ENCODE peak calls at places on chromosomes 5 and 9, in seven cellular contexts. One of them, this sample, is unnamed.

GRCh38 chr9:100472725-100473261 is at the start of gene TMEFF1:
- DNase-seq in heart right ventricle: no peak
- DNase-seq in heart left ventricle: peak
- DNase-seq in lower lobe of right lung: no peak
- DNase-seq in brain microvascular endothelial cell: no peak
- DNase-seq in CD4-positive, CD25-positive, alpha-beta regulatory T cell: peak
- DNase-seq in fibroblast of lung: peak
- DNase-seq in this sample: no peak

GRCh38 chr5:8057764-8058163 is 188.8 kb downstream of the MTRR start:
- DNase-seq in CD4-positive, CD25-positive, alpha-beta regulatory T cell: no peak
- DNase-seq in brain microvascular endothelial cell: no peak
- DNase-seq in heart right ventricle: no peak
- DNase-seq in fibroblast of lung: peak
- DNase-seq in lower lobe of right lung: no peak
- DNase-seq in heart left ventricle: no peak
- DNase-seq in this sample: no peak

GRCh38 chr9:38380230-38380871 is 12.2 kb upstream of the ALDH1B1 start:
- DNase-seq in lower lobe of right lung: no peak
- DNase-seq in CD4-positive, CD25-positive, alpha-beta regulatory T cell: no peak
- DNase-seq in heart left ventricle: no peak
- DNase-seq in heart right ventricle: no peak
- DNase-seq in fibroblast of lung: peak
- DNase-seq in brain microvascular endothelial cell: no peak
- DNase-seq in this sample: no peak

GRCh38 chr9:93586290-93587057 is 10.1 kb downstream of the PHF2 start:
- DNase-seq in fibroblast of lung: no peak
- DNase-seq in heart left ventricle: no peak
- DNase-seq in lower lobe of right lung: peak
- DNase-seq in brain microvascular endothelial cell: no peak
- DNase-seq in heart right ventricle: no peak
- DNase-seq in CD4-positive, CD25-positive, alpha-beta regulatory T cell: no peak
- DNase-seq in this sample: peak

GRCh38 chr5:27328480-27328879 is 290.1 kb upstream of the CDH9 start:
- DNase-seq in fibroblast of lung: peak
- DNase-seq in lower lobe of right lung: no peak
- DNase-seq in heart right ventricle: no peak
- DNase-seq in brain microvascular endothelial cell: peak
- DNase-seq in CD4-positive, CD25-positive, alpha-beta regulatory T cell: no peak
- DNase-seq in heart left ventricle: no peak
- DNase-seq in this sample: no peak

GRCh38 chr5:176796411-176796810 is 13.9 kb upstream of the UNC5A start:
- DNase-seq in fibroblast of lung: no peak
- DNase-seq in lower lobe of right lung: no peak
- DNase-seq in brain microvascular endothelial cell: no peak
- DNase-seq in CD4-positive, CD25-positive, alpha-beta regulatory T cell: peak
- DNase-seq in heart right ventricle: no peak
- DNase-seq in heart left ventricle: no peak
- DNase-seq in this sample: no peak

GRCh38 chr5:97131139-97131710 is 11.2 kb downstream of the LIX1 start:
- DNase-seq in lower lobe of right lung: no peak
- DNase-seq in fibroblast of lung: peak
- DNase-seq in heart right ventricle: no peak
- DNase-seq in brain microvascular endothelial cell: peak
- DNase-seq in CD4-positive, CD25-positive, alpha-beta regulatory T cell: no peak
- DNase-seq in heart left ventricle: no peak
- DNase-seq in this sample: no peak

GRCh38 chr9:106625259-106625789 is 237.6 kb upstream of the ZNF462 start:
- DNase-seq in brain microvascular endothelial cell: no peak
- DNase-seq in heart right ventricle: peak
- DNase-seq in fibroblast of lung: no peak
- DNase-seq in lower lobe of right lung: no peak
- DNase-seq in CD4-positive, CD25-positive, alpha-beta regulatory T cell: no peak
- DNase-seq in heart left ventricle: no peak
- DNase-seq in this sample: no peak

GRCh38 chr9:107805198-107805597 is 315.6 kb upstream of the KLF4 start:
- DNase-seq in heart left ventricle: no peak
- DNase-seq in CD4-positive, CD25-positive, alpha-beta regulatory T cell: no peak
- DNase-seq in lower lobe of right lung: no peak
- DNase-seq in heart right ventricle: no peak
- DNase-seq in brain microvascular endothelial cell: no peak
- DNase-seq in fibroblast of lung: peak
- DNase-seq in this sample: no peak

GRCh38 chr9:123929870-123930831 is at the start of gene DENND1A:
- DNase-seq in lower lobe of right lung: peak
- DNase-seq in fibroblast of lung: peak
- DNase-seq in brain microvascular endothelial cell: peak
- DNase-seq in heart left ventricle: peak
- DNase-seq in CD4-positive, CD25-positive, alpha-beta regulatory T cell: peak
- DNase-seq in heart right ventricle: peak
- DNase-seq in this sample: peak

GRCh38 chr9:113578877-113579269 is 115.3 kb downstream of the RGS3 start:
- DNase-seq in CD4-positive, CD25-positive, alpha-beta regulatory T cell: peak
- DNase-seq in heart left ventricle: no peak
- DNase-seq in lower lobe of right lung: peak
- DNase-seq in brain microvascular endothelial cell: peak
- DNase-seq in heart right ventricle: no peak
- DNase-seq in fibroblast of lung: peak
- DNase-seq in this sample: no peak

GRCh38 chr5:75568202-75568601 is 43.1 kb upstream of the ANKDD1B start:
- DNase-seq in fibroblast of lung: no peak
- DNase-seq in heart right ventricle: no peak
- DNase-seq in CD4-positive, CD25-positive, alpha-beta regulatory T cell: peak
- DNase-seq in lower lobe of right lung: no peak
- DNase-seq in brain microvascular endothelial cell: no peak
- DNase-seq in heart left ventricle: no peak
- DNase-seq in this sample: no peak

GRCh38 chr5:81334304-81335061 is 33.1 kb downstream of the ZCCHC9 start:
- DNase-seq in CD4-positive, CD25-positive, alpha-beta regulatory T cell: no peak
- DNase-seq in fibroblast of lung: no peak
- DNase-seq in heart right ventricle: no peak
- DNase-seq in lower lobe of right lung: no peak
- DNase-seq in heart left ventricle: no peak
- DNase-seq in brain microvascular endothelial cell: no peak
- DNase-seq in this sample: no peak

GRCh38 chr5:150302301-150303069 is at the start of gene ARSI:
- DNase-seq in fibroblast of lung: peak
- DNase-seq in lower lobe of right lung: no peak
- DNase-seq in heart right ventricle: peak
- DNase-seq in brain microvascular endothelial cell: no peak
- DNase-seq in heart left ventricle: peak
- DNase-seq in CD4-positive, CD25-positive, alpha-beta regulatory T cell: no peak
- DNase-seq in this sample: peak

GRCh38 chr9:81092057-81092456 is 597.3 kb downstream of the TLE1 start:
- DNase-seq in CD4-positive, CD25-positive, alpha-beta regulatory T cell: no peak
- DNase-seq in brain microvascular endothelial cell: no peak
- DNase-seq in heart right ventricle: no peak
- DNase-seq in fibroblast of lung: no peak
- DNase-seq in lower lobe of right lung: no peak
- DNase-seq in heart left ventricle: no peak
- DNase-seq in this sample: no peak

GRCh38 chr9:116635908-116636307 is 51.2 kb upstream of the TRIM32 start:
- DNase-seq in CD4-positive, CD25-positive, alpha-beta regulatory T cell: no peak
- DNase-seq in fibroblast of lung: no peak
- DNase-seq in heart left ventricle: no peak
- DNase-seq in heart right ventricle: no peak
- DNase-seq in brain microvascular endothelial cell: no peak
- DNase-seq in lower lobe of right lung: no peak
- DNase-seq in this sample: no peak

GRCh38 chr5:26236936-26237335 is 801.5 kb downstream of the CDH9 start:
- DNase-seq in brain microvascular endothelial cell: no peak
- DNase-seq in heart left ventricle: no peak
- DNase-seq in lower lobe of right lung: no peak
- DNase-seq in fibroblast of lung: no peak
- DNase-seq in heart right ventricle: no peak
- DNase-seq in CD4-positive, CD25-positive, alpha-beta regulatory T cell: no peak
- DNase-seq in this sample: no peak

GRCh38 chr5:18281947-18282557 is 647.8 kb downstream of the TAF11L14 start:
- DNase-seq in lower lobe of right lung: no peak
- DNase-seq in fibroblast of lung: peak
- DNase-seq in CD4-positive, CD25-positive, alpha-beta regulatory T cell: no peak
- DNase-seq in heart right ventricle: no peak
- DNase-seq in brain microvascular endothelial cell: peak
- DNase-seq in heart left ventricle: no peak
- DNase-seq in this sample: no peak

DNA sequence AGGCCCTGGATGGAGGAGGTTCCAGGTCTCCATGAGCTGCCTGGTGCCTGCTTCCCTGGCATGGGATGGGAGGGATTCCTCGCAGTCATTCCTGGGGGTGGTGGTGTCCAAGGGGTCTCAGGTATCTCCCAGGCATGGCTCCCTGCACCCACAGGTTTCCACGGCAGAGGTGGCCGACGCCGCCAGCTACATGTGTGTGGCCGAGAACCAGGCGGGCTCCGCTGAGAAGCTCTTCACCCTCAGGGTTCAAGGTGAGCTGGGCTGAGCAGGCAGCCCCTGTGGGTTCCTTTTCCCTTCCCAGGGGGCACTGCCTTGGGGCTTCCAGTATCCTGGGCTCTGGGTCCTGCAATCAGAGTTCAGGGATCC is 61.4 kb upstream of the ASS1 start:
- DNase-seq in heart right ventricle: no peak
- DNase-seq in fibroblast of lung: no peak
- DNase-seq in heart left ventricle: no peak
- DNase-seq in lower lobe of right lung: no peak
- DNase-seq in CD4-positive, CD25-positive, alpha-beta regulatory T cell: no peak
- DNase-seq in brain microvascular endothelial cell: no peak
- DNase-seq in this sample: no peak
- H3K4me3 ChIP-seq in heart right ventricle: no peak
- H3K4me3 ChIP-seq in fibroblast of lung: no peak
- H3K4me3 ChIP-seq in heart left ventricle: no peak
- H3K4me3 ChIP-seq in lower lobe of right lung: no peak
- H3K4me3 ChIP-seq in CD4-positive, CD25-positive, alpha-beta regulatory T cell: no peak
- H3K4me3 ChIP-seq in brain microvascular endothelial cell: no peak
- H3K4me3 ChIP-seq in this sample: no peak

GRCh38 chr5:133026664-133027153 is 360 bp upstream of the ZCCHC10 start:
- DNase-seq in brain microvascular endothelial cell: no peak
- DNase-seq in heart right ventricle: no peak
- DNase-seq in lower lobe of right lung: no peak
- DNase-seq in fibroblast of lung: no peak
- DNase-seq in heart left ventricle: no peak
- DNase-seq in CD4-positive, CD25-positive, alpha-beta regulatory T cell: no peak
- DNase-seq in this sample: no peak
- H3K27ac ChIP-seq in brain microvascular endothelial cell: peak
- H3K27ac ChIP-seq in heart right ventricle: peak
- H3K27ac ChIP-seq in lower lobe of right lung: peak
- H3K27ac ChIP-seq in fibroblast of lung: peak
- H3K27ac ChIP-seq in heart left ventricle: peak
- H3K27ac ChIP-seq in CD4-positive, CD25-positive, alpha-beta regulatory T cell: peak
- H3K27ac ChIP-seq in this sample: peak

DNA sequence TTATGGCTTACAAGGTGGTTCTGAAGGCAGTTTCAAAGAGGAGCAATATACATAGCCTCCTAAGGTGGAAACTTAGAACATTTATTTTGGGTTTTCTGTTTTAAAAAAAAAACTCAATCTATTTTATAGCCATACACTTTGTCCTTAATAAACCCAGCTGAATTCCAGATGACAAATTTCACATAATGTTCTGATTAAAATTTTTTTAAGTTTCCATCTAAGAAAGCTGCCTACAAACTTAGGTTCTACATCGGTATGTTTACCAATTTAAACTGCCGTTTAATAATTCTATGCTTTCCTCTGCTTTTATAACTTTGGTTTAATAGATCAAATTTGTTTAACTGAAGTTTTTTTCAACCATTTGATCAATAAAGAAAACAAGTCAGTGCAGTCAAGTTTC is 12.5 kb downstream of the NR3C1 start:
- DNase-seq in CD4-positive, CD25-positive, alpha-beta regulatory T cell: no peak
- DNase-seq in fibroblast of lung: no peak
- DNase-seq in brain microvascular endothelial cell: no peak
- DNase-seq in lower lobe of right lung: no peak
- DNase-seq in heart left ventricle: no peak
- DNase-seq in heart right ventricle: no peak
- DNase-seq in this sample: no peak
- H3K4me3 ChIP-seq in CD4-positive, CD25-positive, alpha-beta regulatory T cell: no peak
- H3K4me3 ChIP-seq in fibroblast of lung: no peak
- H3K4me3 ChIP-seq in brain microvascular endothelial cell: no peak
- H3K4me3 ChIP-seq in lower lobe of right lung: no peak
- H3K4me3 ChIP-seq in heart left ventricle: no peak
- H3K4me3 ChIP-seq in heart right ventricle: no peak
- H3K4me3 ChIP-seq in this sample: no peak

DNA sequence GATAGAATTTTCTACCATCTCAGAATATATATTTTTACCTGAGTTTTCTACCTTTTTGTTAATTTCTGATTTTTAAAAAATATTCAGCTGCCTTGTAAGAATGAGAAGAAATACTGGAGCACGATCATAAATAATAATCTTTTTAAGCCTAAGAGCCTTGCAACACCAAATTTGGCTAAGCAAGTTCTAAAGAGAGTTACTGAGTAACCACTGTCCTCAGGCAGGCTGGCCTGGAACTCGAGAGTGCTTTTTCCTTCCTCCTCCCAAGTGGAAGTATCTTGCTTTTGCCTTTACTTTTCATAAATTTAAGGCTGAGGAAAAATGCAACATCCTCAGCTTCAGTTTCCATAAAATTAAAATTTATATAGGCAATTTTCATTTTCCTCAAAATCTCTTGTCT is 21.0 kb downstream of the GLRX start:
- DNase-seq in brain microvascular endothelial cell: no peak
- DNase-seq in fibroblast of lung: no peak
- DNase-seq in CD4-positive, CD25-positive, alpha-beta regulatory T cell: no peak
- DNase-seq in heart left ventricle: no peak
- DNase-seq in heart right ventricle: no peak
- DNase-seq in lower lobe of right lung: no peak
- DNase-seq in this sample: no peak
- H3K27ac ChIP-seq in brain microvascular endothelial cell: no peak
- H3K27ac ChIP-seq in fibroblast of lung: no peak
- H3K27ac ChIP-seq in CD4-positive, CD25-positive, alpha-beta regulatory T cell: no peak
- H3K27ac ChIP-seq in heart left ventricle: no peak
- H3K27ac ChIP-seq in heart right ventricle: peak
- H3K27ac ChIP-seq in lower lobe of right lung: no peak
- H3K27ac ChIP-seq in this sample: no peak

GRCh38 chr9:79692857-79693571 is 121.2 kb downstream of the TLE4 start:
- DNase-seq in fibroblast of lung: peak
- DNase-seq in brain microvascular endothelial cell: peak
- DNase-seq in lower lobe of right lung: no peak
- DNase-seq in heart left ventricle: no peak
- DNase-seq in heart right ventricle: no peak
- DNase-seq in CD4-positive, CD25-positive, alpha-beta regulatory T cell: no peak
- DNase-seq in this sample: no peak

GRCh38 chr9:79693750-79694149 is 122.0 kb downstream of the TLE4 start:
- DNase-seq in heart right ventricle: no peak
- DNase-seq in lower lobe of right lung: no peak
- DNase-seq in CD4-positive, CD25-positive, alpha-beta regulatory T cell: no peak
- DNase-seq in fibroblast of lung: no peak
- DNase-seq in heart left ventricle: no peak
- DNase-seq in brain microvascular endothelial cell: no peak
- DNase-seq in this sample: no peak

GRCh38 chr9:79694208-79694607 is 122.4 kb downstream of the TLE4 start:
- DNase-seq in brain microvascular endothelial cell: no peak
- DNase-seq in heart left ventricle: no peak
- DNase-seq in CD4-positive, CD25-positive, alpha-beta regulatory T cell: no peak
- DNase-seq in lower lobe of right lung: no peak
- DNase-seq in fibroblast of lung: peak
- DNase-seq in heart right ventricle: no peak
- DNase-seq in this sample: no peak

GRCh38 chr9:79694676-79695400 is 123.1 kb downstream of the TLE4 start:
- DNase-seq in heart right ventricle: no peak
- DNase-seq in CD4-positive, CD25-positive, alpha-beta regulatory T cell: no peak
- DNase-seq in heart left ventricle: no peak
- DNase-seq in lower lobe of right lung: no peak
- DNase-seq in fibroblast of lung: peak
- DNase-seq in brain microvascular endothelial cell: peak
- DNase-seq in this sample: no peak

GRCh38 chr9:79695531-79696218 is 123.9 kb downstream of the TLE4 start:
- DNase-seq in brain microvascular endothelial cell: no peak
- DNase-seq in lower lobe of right lung: no peak
- DNase-seq in CD4-positive, CD25-positive, alpha-beta regulatory T cell: peak
- DNase-seq in fibroblast of lung: no peak
- DNase-seq in heart right ventricle: no peak
- DNase-seq in heart left ventricle: no peak
- DNase-seq in this sample: no peak
- H3K4me3 ChIP-seq in brain microvascular endothelial cell: no peak
- H3K4me3 ChIP-seq in lower lobe of right lung: no peak
- H3K4me3 ChIP-seq in CD4-positive, CD25-positive, alpha-beta regulatory T cell: no peak
- H3K4me3 ChIP-seq in fibroblast of lung: no peak
- H3K4me3 ChIP-seq in heart right ventricle: no peak
- H3K4me3 ChIP-seq in heart left ventricle: no peak
- H3K4me3 ChIP-seq in this sample: no peak